ENCODE peak calls at places on chromosomes 2 and 18, in six cellular contexts. One of them, this sample, is unnamed. For H3K36me3, the result is how much of the 10 kb centered on the place peaks cover.

GRCh38 chr2:100773538-100773937 is 46.4 kb upstream of the NPAS2 start:
- DNase-seq in Peyer's patch: no peak
- DNase-seq in psoas muscle: no peak
- DNase-seq in CD8-positive, alpha-beta memory T cell: no peak
- DNase-seq in heart right ventricle: no peak
- DNase-seq in keratinocyte: no peak
- DNase-seq in this sample: no peak

GRCh38 chr2:194602750-194603149 is 1054.3 kb upstream of the SLC39A10 start:
- DNase-seq in Peyer's patch: no peak
- DNase-seq in psoas muscle: no peak
- DNase-seq in heart right ventricle: no peak
- DNase-seq in keratinocyte: no peak
- DNase-seq in CD8-positive, alpha-beta memory T cell: no peak
- DNase-seq in this sample: no peak

GRCh38 chr2:133200684-133201421 is 367.4 kb downstream of the NCKAP5 start:
- DNase-seq in keratinocyte: peak
- DNase-seq in Peyer's patch: no peak
- DNase-seq in psoas muscle: no peak
- DNase-seq in heart right ventricle: no peak
- DNase-seq in CD8-positive, alpha-beta memory T cell: no peak
- DNase-seq in this sample: no peak

GRCh38 chr2:70977605-70978205 is 725 bp upstream of the ANKRD53 start:
- DNase-seq in heart right ventricle: no peak
- DNase-seq in keratinocyte: peak
- DNase-seq in psoas muscle: no peak
- DNase-seq in Peyer's patch: peak
- DNase-seq in CD8-positive, alpha-beta memory T cell: no peak
- DNase-seq in this sample: peak

GRCh38 chr2:196607073-196607472 is 32.4 kb upstream of the CCDC150 start:
- DNase-seq in heart right ventricle: no peak
- DNase-seq in Peyer's patch: no peak
- DNase-seq in CD8-positive, alpha-beta memory T cell: no peak
- DNase-seq in psoas muscle: no peak
- DNase-seq in keratinocyte: no peak
- DNase-seq in this sample: no peak

GRCh38 chr2:237012577-237013237 is 73.0 kb upstream of the COPS8 start:
- DNase-seq in heart right ventricle: no peak
- DNase-seq in keratinocyte: no peak
- DNase-seq in Peyer's patch: no peak
- DNase-seq in psoas muscle: no peak
- DNase-seq in CD8-positive, alpha-beta memory T cell: no peak
- DNase-seq in this sample: no peak

GRCh38 chr2:67216103-67216502 is 181.0 kb upstream of the ETAA1 start:
- DNase-seq in heart right ventricle: no peak
- DNase-seq in keratinocyte: no peak
- DNase-seq in CD8-positive, alpha-beta memory T cell: no peak
- DNase-seq in psoas muscle: no peak
- DNase-seq in Peyer's patch: no peak
- DNase-seq in this sample: no peak

GRCh38 chr2:71926098-71926466 is 221.6 kb downstream of the CYP26B1 start:
- DNase-seq in keratinocyte: no peak
- DNase-seq in Peyer's patch: no peak
- DNase-seq in CD8-positive, alpha-beta memory T cell: no peak
- DNase-seq in psoas muscle: no peak
- DNase-seq in heart right ventricle: no peak
- DNase-seq in this sample: no peak

GRCh38 chr2:234705108-234705507 is 208.2 kb upstream of the ARL4C start:
- DNase-seq in CD8-positive, alpha-beta memory T cell: no peak
- DNase-seq in keratinocyte: no peak
- DNase-seq in Peyer's patch: no peak
- DNase-seq in heart right ventricle: no peak
- DNase-seq in psoas muscle: no peak
- DNase-seq in this sample: no peak

GRCh38 chr2:96124406-96125265 is 8.3 kb upstream of the ADRA2B start:
- DNase-seq in heart right ventricle: no peak
- DNase-seq in CD8-positive, alpha-beta memory T cell: no peak
- DNase-seq in psoas muscle: no peak
- DNase-seq in Peyer's patch: no peak
- DNase-seq in keratinocyte: no peak
- DNase-seq in this sample: no peak

GRCh38 chr18:61542596-61542995 is 209.4 kb downstream of the CDH20 start:
- DNase-seq in heart right ventricle: no peak
- DNase-seq in psoas muscle: no peak
- DNase-seq in keratinocyte: no peak
- DNase-seq in Peyer's patch: no peak
- DNase-seq in CD8-positive, alpha-beta memory T cell: no peak
- DNase-seq in this sample: no peak

GRCh38 chr2:125581561-125581960 is 1074.4 kb upstream of the GYPC start:
- DNase-seq in CD8-positive, alpha-beta memory T cell: no peak
- DNase-seq in heart right ventricle: no peak
- DNase-seq in psoas muscle: no peak
- DNase-seq in Peyer's patch: no peak
- DNase-seq in keratinocyte: no peak
- DNase-seq in this sample: no peak

GRCh38 chr2:1521878-1522495 is 108.7 kb downstream of the TPO start:
- DNase-seq in Peyer's patch: no peak
- DNase-seq in CD8-positive, alpha-beta memory T cell: no peak
- DNase-seq in keratinocyte: no peak
- DNase-seq in heart right ventricle: no peak
- DNase-seq in psoas muscle: no peak
- DNase-seq in this sample: no peak

GRCh38 chr2:239821694-239822075 is 203.5 kb downstream of the NDUFA10 start:
- DNase-seq in keratinocyte: no peak
- DNase-seq in psoas muscle: no peak
- DNase-seq in Peyer's patch: no peak
- DNase-seq in heart right ventricle: no peak
- DNase-seq in CD8-positive, alpha-beta memory T cell: no peak
- DNase-seq in this sample: no peak

GRCh38 chr2:161625314-161625919 is 1.2 kb downstream of the SLC4A10 start:
- DNase-seq in heart right ventricle: no peak
- DNase-seq in keratinocyte: no peak
- DNase-seq in Peyer's patch: no peak
- DNase-seq in CD8-positive, alpha-beta memory T cell: no peak
- DNase-seq in psoas muscle: no peak
- DNase-seq in this sample: no peak

GRCh38 chr2:127175406-127175805 is 44.7 kb downstream of the CYP27C1 start:
- DNase-seq in heart right ventricle: peak
- DNase-seq in psoas muscle: peak
- DNase-seq in keratinocyte: no peak
- DNase-seq in CD8-positive, alpha-beta memory T cell: no peak
- DNase-seq in Peyer's patch: no peak
- DNase-seq in this sample: peak

GRCh38 chr2:171627412-171627811 is 59.9 kb upstream of the DYNC1I2 start:
- DNase-seq in heart right ventricle: no peak
- DNase-seq in Peyer's patch: no peak
- DNase-seq in keratinocyte: no peak
- DNase-seq in psoas muscle: no peak
- DNase-seq in CD8-positive, alpha-beta memory T cell: no peak
- DNase-seq in this sample: no peak

GRCh38 chr2:45272549-45273245 is 263.4 kb upstream of the SIX2 start:
- DNase-seq in psoas muscle: no peak
- DNase-seq in Peyer's patch: no peak
- DNase-seq in heart right ventricle: no peak
- DNase-seq in CD8-positive, alpha-beta memory T cell: no peak
- DNase-seq in keratinocyte: no peak
- DNase-seq in this sample: no peak

GRCh38 chr2:88247531-88247930 is 77.4 kb downstream of the THNSL2 start:
- DNase-seq in psoas muscle: no peak
- DNase-seq in Peyer's patch: no peak
- DNase-seq in CD8-positive, alpha-beta memory T cell: no peak
- DNase-seq in heart right ventricle: no peak
- DNase-seq in keratinocyte: no peak
- DNase-seq in this sample: no peak

GRCh38 chr2:98455494-98455976 is 10.9 kb downstream of the INPP4A start:
- DNase-seq in heart right ventricle: no peak
- DNase-seq in psoas muscle: no peak
- DNase-seq in CD8-positive, alpha-beta memory T cell: no peak
- DNase-seq in Peyer's patch: peak
- DNase-seq in keratinocyte: no peak
- DNase-seq in this sample: no peak

GRCh38 chr2:204871246-204871953 is 326.1 kb downstream of the PARD3B start:
- DNase-seq in Peyer's patch: no peak
- DNase-seq in psoas muscle: no peak
- DNase-seq in keratinocyte: no peak
- DNase-seq in heart right ventricle: no peak
- DNase-seq in CD8-positive, alpha-beta memory T cell: no peak
- DNase-seq in this sample: no peak

GRCh38 chr2:31919499-31919898 is 91.3 kb downstream of the MEMO1 start:
- DNase-seq in Peyer's patch: no peak
- DNase-seq in psoas muscle: no peak
- DNase-seq in CD8-positive, alpha-beta memory T cell: no peak
- DNase-seq in heart right ventricle: no peak
- DNase-seq in keratinocyte: no peak
- DNase-seq in this sample: no peak

GRCh38 chr2:19126281-19126680 is 232.1 kb downstream of the OSR1 start:
- DNase-seq in Peyer's patch: no peak
- DNase-seq in psoas muscle: no peak
- DNase-seq in keratinocyte: no peak
- DNase-seq in CD8-positive, alpha-beta memory T cell: no peak
- DNase-seq in heart right ventricle: no peak
- DNase-seq in this sample: no peak

GRCh38 chr2:196066794-196067382 is 1.7 kb downstream of the DNAH7 start:
- DNase-seq in heart right ventricle: no peak
- DNase-seq in Peyer's patch: no peak
- DNase-seq in keratinocyte: no peak
- DNase-seq in CD8-positive, alpha-beta memory T cell: no peak
- DNase-seq in psoas muscle: no peak
- DNase-seq in this sample: no peak

GRCh38 chr2:71929482-71929772 is 218.2 kb downstream of the CYP26B1 start:
- DNase-seq in Peyer's patch: no peak
- DNase-seq in heart right ventricle: no peak
- DNase-seq in CD8-positive, alpha-beta memory T cell: no peak
- DNase-seq in psoas muscle: no peak
- DNase-seq in keratinocyte: no peak
- DNase-seq in this sample: no peak

GRCh38 chr2:241762933-241763369 is 13.7 kb upstream of the GAL3ST2 start:
- DNase-seq in psoas muscle: peak
- DNase-seq in heart right ventricle: no peak
- DNase-seq in Peyer's patch: peak
- DNase-seq in keratinocyte: no peak
- DNase-seq in CD8-positive, alpha-beta memory T cell: peak
- DNase-seq in this sample: no peak

GRCh38 chr2:47336259-47337238 is 66.4 kb upstream of the MSH2 start:
- DNase-seq in keratinocyte: no peak
- DNase-seq in Peyer's patch: no peak
- DNase-seq in psoas muscle: no peak
- DNase-seq in CD8-positive, alpha-beta memory T cell: no peak
- DNase-seq in heart right ventricle: no peak
- DNase-seq in this sample: no peak

GRCh38 chr2:179461367-179461886 is 196.8 kb upstream of the SESTD1 start:
- DNase-seq in keratinocyte: no peak
- DNase-seq in heart right ventricle: no peak
- DNase-seq in psoas muscle: no peak
- DNase-seq in Peyer's patch: no peak
- DNase-seq in CD8-positive, alpha-beta memory T cell: no peak
- DNase-seq in this sample: no peak

GRCh38 chr18:13381907-13382682 is 163.5 kb downstream of the LDLRAD4 start:
- DNase-seq in psoas muscle: peak
- DNase-seq in Peyer's patch: peak
- DNase-seq in CD8-positive, alpha-beta memory T cell: no peak
- DNase-seq in heart right ventricle: peak
- DNase-seq in keratinocyte: no peak
- DNase-seq in this sample: peak

GRCh38 chr18:7017013-7017412 is 100.6 kb downstream of the LAMA1 start:
- DNase-seq in heart right ventricle: no peak
- DNase-seq in CD8-positive, alpha-beta memory T cell: no peak
- DNase-seq in keratinocyte: no peak
- DNase-seq in Peyer's patch: no peak
- DNase-seq in psoas muscle: no peak
- DNase-seq in this sample: no peak
- H3K36me3 ChIP-seq in heart right ventricle: under half
- H3K36me3 ChIP-seq in CD8-positive, alpha-beta memory T cell: under half
- H3K36me3 ChIP-seq in keratinocyte: under half
- H3K36me3 ChIP-seq in Peyer's patch: under half
- H3K36me3 ChIP-seq in psoas muscle: under half
- H3K36me3 ChIP-seq in this sample: under half

DNA sequence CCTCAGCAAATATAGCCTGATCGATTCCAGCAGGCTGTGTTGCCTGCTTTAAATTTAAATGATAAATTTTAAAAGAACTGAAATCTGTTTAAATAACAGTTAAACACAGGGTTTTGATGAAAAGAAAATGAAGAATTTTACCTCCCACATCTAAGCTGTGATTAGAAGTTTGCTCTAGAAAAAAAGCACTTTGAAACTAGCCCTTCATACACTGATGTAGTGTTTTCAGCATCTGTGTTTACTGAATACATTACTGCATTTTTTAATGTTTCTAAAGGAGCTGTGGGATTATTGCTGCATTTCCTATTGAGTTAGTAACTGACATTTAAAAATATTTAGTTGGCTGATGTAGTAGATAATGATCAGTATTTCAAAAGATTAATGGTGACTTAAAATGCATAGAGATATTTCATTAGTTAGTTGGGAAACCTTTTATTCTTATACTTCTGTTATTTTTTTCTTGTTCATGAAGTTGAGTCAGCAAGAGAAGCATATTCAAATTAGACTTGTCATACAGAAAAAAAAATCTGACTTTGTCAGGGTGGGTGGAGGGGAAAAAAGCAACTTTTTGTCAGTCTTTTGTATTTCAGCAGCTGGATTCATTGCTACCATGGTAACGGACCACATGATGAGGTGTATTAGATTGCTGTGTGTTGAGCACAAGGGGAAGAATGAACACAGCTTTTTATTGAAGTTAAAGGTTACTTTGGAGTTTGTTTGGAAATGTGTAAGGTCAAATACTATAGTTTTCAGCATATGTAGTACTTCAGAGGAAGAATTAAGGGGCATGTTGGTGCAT is at the start of gene DTNA:
- DNase-seq in psoas muscle: no peak
- DNase-seq in heart right ventricle: no peak
- DNase-seq in CD8-positive, alpha-beta memory T cell: no peak
- DNase-seq in Peyer's patch: no peak
- DNase-seq in keratinocyte: no peak
- DNase-seq in this sample: no peak
- H3K4me3 ChIP-seq in psoas muscle: peak
- H3K4me3 ChIP-seq in heart right ventricle: peak
- H3K4me3 ChIP-seq in CD8-positive, alpha-beta memory T cell: no peak
- H3K4me3 ChIP-seq in Peyer's patch: no peak
- H3K4me3 ChIP-seq in keratinocyte: no peak
- H3K4me3 ChIP-seq in this sample: peak

DNA sequence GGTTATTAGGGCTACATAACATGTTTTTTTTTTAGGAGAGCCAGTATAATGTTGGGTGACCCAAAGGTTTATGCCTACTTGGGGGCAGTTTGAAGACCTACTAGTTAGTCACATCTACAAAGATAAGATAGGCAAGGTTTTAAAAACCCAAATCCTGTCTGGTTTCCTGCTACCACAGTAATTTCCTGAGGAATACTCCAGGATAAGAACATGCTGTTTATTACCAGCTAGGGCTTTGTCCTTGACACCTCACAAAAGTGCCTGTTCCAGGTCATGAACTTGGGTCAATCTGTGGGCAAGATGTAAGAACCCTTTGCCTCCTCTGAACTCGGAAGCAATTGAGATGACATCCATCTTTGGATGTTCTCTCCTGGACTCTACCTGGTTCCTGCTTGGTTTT is 38.2 kb downstream of the CDC42EP3 start:
- DNase-seq in CD8-positive, alpha-beta memory T cell: no peak
- DNase-seq in keratinocyte: no peak
- DNase-seq in heart right ventricle: no peak
- DNase-seq in Peyer's patch: no peak
- DNase-seq in psoas muscle: no peak
- DNase-seq in this sample: no peak
- H3K27ac ChIP-seq in CD8-positive, alpha-beta memory T cell: no peak
- H3K27ac ChIP-seq in keratinocyte: no peak
- H3K27ac ChIP-seq in heart right ventricle: no peak
- H3K27ac ChIP-seq in Peyer's patch: no peak
- H3K27ac ChIP-seq in psoas muscle: peak
- H3K27ac ChIP-seq in this sample: no peak

GRCh38 chr2:26130763-26131162 is 42.1 kb upstream of the GAREM2 start:
- DNase-seq in Peyer's patch: no peak
- DNase-seq in heart right ventricle: no peak
- DNase-seq in CD8-positive, alpha-beta memory T cell: no peak
- DNase-seq in psoas muscle: no peak
- DNase-seq in keratinocyte: no peak
- DNase-seq in this sample: no peak
- H3K36me3 ChIP-seq in Peyer's patch: under half
- H3K36me3 ChIP-seq in heart right ventricle: under half
- H3K36me3 ChIP-seq in CD8-positive, alpha-beta memory T cell: under half
- H3K36me3 ChIP-seq in psoas muscle: under half
- H3K36me3 ChIP-seq in keratinocyte: under half
- H3K36me3 ChIP-seq in this sample: under half

This sample was measured in uterus.